ENCODE peak calls at places on chromosomes 6 and 20, in four cellular contexts. Q is stimulated activated CD8-positive, alpha-beta memory T cell treated with anti-CD3 and anti-CD28 coated beads, Interleukin-4, amount 100 ng/mL, for 1 hour; Z is AG20443; H is endodermal cell. X is an unnamed sample.
A peak's percentile ranks its signal among the peaks of the same experiment; 100 is the strongest.

GRCh38 chr20:3446779-3447178 is 24.0 kb upstream of the ATRN start:
- DNase-seq in Q (no peak), Z (no peak), H (no peak), X (no peak)

GRCh38 chr20:62623488-62624324 is 18.6 kb upstream of the SLCO4A1 start:
- DNase-seq in Q (peak; percentile 71), Z (peak; percentile 98), H (peak; percentile 96), X (peak; percentile 97)

GRCh38 chr20:20492521-20493334 is 124.8 kb downstream of the INSM1 start:
- DNase-seq in Q (no peak), Z (no peak), H (no peak), X (no peak)

GRCh38 chr6:13848553-13849150 is 34.3 kb upstream of the MCUR1 start:
- DNase-seq in Q (no peak), Z (no peak), H (no peak), X (no peak)

GRCh38 chr6:36598326-36598725 is 4.2 kb downstream of the SRSF3 start:
- DNase-seq in Q (no peak), Z (no peak), H (no peak), X (no peak)

GRCh38 chr6:85676086-85676729 is 33.5 kb upstream of the SYNCRIP start:
- DNase-seq in Q (no peak), Z (no peak), H (no peak), X (no peak)

GRCh38 chr6:31559958-31560696 is 12.0 kb upstream of the LTA start:
- DNase-seq in Q (no peak), Z (peak; percentile 56), H (no peak), X (no peak)

GRCh38 chr6:41724638-41725501 is 10.5 kb downstream of the TFEB start:
- DNase-seq in Q (no peak), Z (no peak), H (no peak), X (no peak)

GRCh38 chr20:50017576-50018248 is 34.9 kb downstream of the SNAI1 start:
- DNase-seq in Q (no peak), Z (no peak), H (no peak), X (no peak)

GRCh38 chr20:39630215-39630614 is 668.1 kb downstream of the DHX35 start:
- DNase-seq in Q (no peak), Z (no peak), H (no peak), X (no peak)

GRCh38 chr6:155247618-155248017 is 16.2 kb upstream of the CLDN20 start:
- DNase-seq in Q (no peak), Z (peak; percentile 80), H (peak; percentile 63), X (no peak)

GRCh38 chr6:90212274-90212673 is 84.4 kb downstream of the BACH2 start:
- DNase-seq in Q (no peak), Z (no peak), H (peak; percentile 50), X (no peak)

GRCh38 chr20:53079483-53079810 is 107.3 kb downstream of the TSHZ2 start:
- DNase-seq in Q (no peak), Z (no peak), H (no peak), X (no peak)

GRCh38 chr20:63202811-63203526 is 13.0 kb downstream of the YTHDF1 start:
- DNase-seq in Q (no peak), Z (no peak), H (no peak), X (no peak)

GRCh38 chr20:51014797-51015722 is 7.8 kb downstream of the KCNG1 start:
- DNase-seq in Q (no peak), Z (peak; percentile 89), H (peak; percentile 95), X (peak; percentile 65)

GRCh38 chr20:9441948-9442347 is 72.4 kb upstream of the LAMP5 start:
- DNase-seq in Q (no peak), Z (no peak), H (no peak), X (no peak)

GRCh38 chr20:24993337-24994185 is 1.0 kb upstream of the APMAP start:
- DNase-seq in Q (no peak), Z (peak; percentile 52), H (peak; percentile 10), X (peak; percentile 20)

GRCh38 chr6:82588020-82588419 is 224.4 kb downstream of the TPBG start:
- DNase-seq in Q (no peak), Z (no peak), H (no peak), X (no peak)

GRCh38 chr6:76886900-76887299 is 576.4 kb downstream of the HTR1B start:
- DNase-seq in Q (no peak), Z (no peak), H (no peak), X (no peak)

GRCh38 chr20:20711413-20711812 is 1.0 kb downstream of the RALGAPA2 start:
- DNase-seq in Q (no peak), Z (no peak), H (peak; percentile 52), X (peak; percentile 48)

GRCh38 chr6:123055266-123055665 is 59.2 kb downstream of the CLVS2 start:
- DNase-seq in Q (no peak), Z (no peak), H (no peak), X (no peak)

GRCh38 chr6:141667580-141668309 is 465.0 kb upstream of the GJE1 start:
- DNase-seq in Q (no peak), Z (peak; percentile 10), H (peak; percentile 33), X (no peak)

GRCh38 chr20:25399038-25399430 is 8.4 kb upstream of the ABHD12 start:
- DNase-seq in Q (no peak), Z (peak; percentile 74), H (peak; percentile 69), X (peak; percentile 56)

X was measured in colonic mucosa.